ENCODE peak calls at places on chromosomes 2 and 18, in seven cellular contexts. One of them, this sample, is unnamed. For H3K27me3 and H3K4me1, the result is how much of the 10 kb centered on the place peaks cover.

GRCh38 chr18:70289351-70290330 is 796 bp downstream of the SOCS6 start:
- DNase-seq in PC-3: peak
- DNase-seq in SK-N-SH: peak
- DNase-seq in thoracic aorta: no peak
- DNase-seq in H9: peak
- DNase-seq in iPS DF 6.9: no peak
- DNase-seq in mesenchymal stem cell: peak
- DNase-seq in this sample: no peak

GRCh38 chr2:179344970-179345369 is 80.3 kb upstream of the SESTD1 start:
- DNase-seq in PC-3: no peak
- DNase-seq in SK-N-SH: no peak
- DNase-seq in thoracic aorta: no peak
- DNase-seq in H9: no peak
- DNase-seq in iPS DF 6.9: no peak
- DNase-seq in mesenchymal stem cell: no peak
- DNase-seq in this sample: no peak

GRCh38 chr2:187462839-187463238 is 14.8 kb upstream of the CALCRL start:
- DNase-seq in PC-3: no peak
- DNase-seq in SK-N-SH: no peak
- DNase-seq in thoracic aorta: no peak
- DNase-seq in H9: no peak
- DNase-seq in iPS DF 6.9: no peak
- DNase-seq in mesenchymal stem cell: no peak
- DNase-seq in this sample: no peak

GRCh38 chr2:200616656-200617055 is 30.8 kb downstream of the AOX1 start:
- DNase-seq in PC-3: no peak
- DNase-seq in SK-N-SH: no peak
- DNase-seq in thoracic aorta: no peak
- DNase-seq in H9: no peak
- DNase-seq in iPS DF 6.9: no peak
- DNase-seq in mesenchymal stem cell: peak
- DNase-seq in this sample: no peak

GRCh38 chr2:140580799-140581198 is 1550.0 kb downstream of the LRP1B start:
- DNase-seq in PC-3: no peak
- DNase-seq in SK-N-SH: peak
- DNase-seq in thoracic aorta: no peak
- DNase-seq in H9: no peak
- DNase-seq in iPS DF 6.9: no peak
- DNase-seq in mesenchymal stem cell: peak
- DNase-seq in this sample: no peak

GRCh38 chr2:110106642-110107041 is 9.0 kb downstream of the MALL start:
- DNase-seq in PC-3: peak
- DNase-seq in SK-N-SH: no peak
- DNase-seq in thoracic aorta: no peak
- DNase-seq in H9: no peak
- DNase-seq in iPS DF 6.9: no peak
- DNase-seq in mesenchymal stem cell: peak
- DNase-seq in this sample: no peak

GRCh38 chr2:32750880-32751279 is 123.0 kb downstream of the TTC27 start:
- DNase-seq in PC-3: no peak
- DNase-seq in SK-N-SH: peak
- DNase-seq in thoracic aorta: no peak
- DNase-seq in H9: no peak
- DNase-seq in iPS DF 6.9: no peak
- DNase-seq in mesenchymal stem cell: no peak
- DNase-seq in this sample: no peak

GRCh38 chr2:149955201-149955600 is 367.6 kb upstream of the MMADHC start:
- DNase-seq in PC-3: no peak
- DNase-seq in SK-N-SH: no peak
- DNase-seq in thoracic aorta: no peak
- DNase-seq in H9: no peak
- DNase-seq in iPS DF 6.9: no peak
- DNase-seq in mesenchymal stem cell: no peak
- DNase-seq in this sample: no peak

GRCh38 chr18:74013955-74014354 is 133.7 kb downstream of the FBXO15 start:
- DNase-seq in PC-3: peak
- DNase-seq in SK-N-SH: no peak
- DNase-seq in thoracic aorta: no peak
- DNase-seq in H9: no peak
- DNase-seq in iPS DF 6.9: no peak
- DNase-seq in mesenchymal stem cell: peak
- DNase-seq in this sample: no peak

GRCh38 chr2:14673351-14673875 is 40.9 kb downstream of the LRATD1 start:
- DNase-seq in PC-3: no peak
- DNase-seq in SK-N-SH: no peak
- DNase-seq in thoracic aorta: no peak
- DNase-seq in H9: no peak
- DNase-seq in iPS DF 6.9: no peak
- DNase-seq in mesenchymal stem cell: no peak
- DNase-seq in this sample: no peak

GRCh38 chr2:8393506-8393905 is 288.4 kb upstream of the ID2 start:
- DNase-seq in PC-3: no peak
- DNase-seq in SK-N-SH: no peak
- DNase-seq in thoracic aorta: no peak
- DNase-seq in H9: no peak
- DNase-seq in iPS DF 6.9: no peak
- DNase-seq in mesenchymal stem cell: no peak
- DNase-seq in this sample: no peak

GRCh38 chr2:162731917-162732804 is 106.4 kb downstream of the KCNH7 start:
- DNase-seq in PC-3: no peak
- DNase-seq in SK-N-SH: no peak
- DNase-seq in thoracic aorta: no peak
- DNase-seq in H9: no peak
- DNase-seq in iPS DF 6.9: no peak
- DNase-seq in mesenchymal stem cell: no peak
- DNase-seq in this sample: peak

GRCh38 chr2:127643698-127644660 is 2.0 kb upstream of the GPR17 start:
- DNase-seq in PC-3: no peak
- DNase-seq in SK-N-SH: no peak
- DNase-seq in thoracic aorta: no peak
- DNase-seq in H9: no peak
- DNase-seq in iPS DF 6.9: no peak
- DNase-seq in mesenchymal stem cell: no peak
- DNase-seq in this sample: no peak

GRCh38 chr2:70396589-70396988 is 94.7 kb upstream of the FAM136A start:
- DNase-seq in PC-3: no peak
- DNase-seq in SK-N-SH: no peak
- DNase-seq in thoracic aorta: no peak
- DNase-seq in H9: no peak
- DNase-seq in iPS DF 6.9: no peak
- DNase-seq in mesenchymal stem cell: no peak
- DNase-seq in this sample: no peak

GRCh38 chr18:36850527-36851201 is 21.7 kb downstream of the KIAA1328 start:
- DNase-seq in PC-3: peak
- DNase-seq in SK-N-SH: no peak
- DNase-seq in thoracic aorta: no peak
- DNase-seq in H9: no peak
- DNase-seq in iPS DF 6.9: no peak
- DNase-seq in mesenchymal stem cell: peak
- DNase-seq in this sample: no peak

GRCh38 chr2:72605836-72606442 is 219.9 kb downstream of the EXOC6B start:
- DNase-seq in PC-3: peak
- DNase-seq in SK-N-SH: peak
- DNase-seq in thoracic aorta: no peak
- DNase-seq in H9: no peak
- DNase-seq in iPS DF 6.9: no peak
- DNase-seq in mesenchymal stem cell: peak
- DNase-seq in this sample: no peak

GRCh38 chr2:148726228-148726627 is 81.7 kb downstream of the EPC2 start:
- DNase-seq in PC-3: no peak
- DNase-seq in SK-N-SH: no peak
- DNase-seq in thoracic aorta: no peak
- DNase-seq in H9: no peak
- DNase-seq in iPS DF 6.9: no peak
- DNase-seq in mesenchymal stem cell: no peak
- DNase-seq in this sample: no peak

GRCh38 chr2:219777388-219777787 is 150.0 kb downstream of the SLC4A3 start:
- DNase-seq in PC-3: no peak
- DNase-seq in SK-N-SH: no peak
- DNase-seq in thoracic aorta: no peak
- DNase-seq in H9: no peak
- DNase-seq in iPS DF 6.9: no peak
- DNase-seq in mesenchymal stem cell: no peak
- DNase-seq in this sample: no peak

GRCh38 chr2:201264472-201265173 is 4.3 kb downstream of the CASP8 start:
- DNase-seq in PC-3: no peak
- DNase-seq in SK-N-SH: no peak
- DNase-seq in thoracic aorta: no peak
- DNase-seq in H9: no peak
- DNase-seq in iPS DF 6.9: no peak
- DNase-seq in mesenchymal stem cell: no peak
- DNase-seq in this sample: no peak

GRCh38 chr2:69372767-69373166 is 14.3 kb downstream of the GFPT1 start:
- DNase-seq in PC-3: no peak
- DNase-seq in SK-N-SH: no peak
- DNase-seq in thoracic aorta: no peak
- DNase-seq in H9: no peak
- DNase-seq in iPS DF 6.9: no peak
- DNase-seq in mesenchymal stem cell: no peak
- DNase-seq in this sample: no peak

GRCh38 chr2:117536139-117536538 is 278.4 kb upstream of the DDX18 start:
- DNase-seq in PC-3: peak
- DNase-seq in SK-N-SH: no peak
- DNase-seq in thoracic aorta: no peak
- DNase-seq in H9: peak
- DNase-seq in iPS DF 6.9: peak
- DNase-seq in mesenchymal stem cell: peak
- DNase-seq in this sample: no peak

GRCh38 chr2:160910681-160911080 is 249.5 kb upstream of the TANK start:
- DNase-seq in PC-3: no peak
- DNase-seq in SK-N-SH: peak
- DNase-seq in thoracic aorta: no peak
- DNase-seq in H9: no peak
- DNase-seq in iPS DF 6.9: no peak
- DNase-seq in mesenchymal stem cell: peak
- DNase-seq in this sample: no peak

GRCh38 chr2:19035238-19035637 is 323.2 kb downstream of the OSR1 start:
- DNase-seq in PC-3: no peak
- DNase-seq in SK-N-SH: no peak
- DNase-seq in thoracic aorta: no peak
- DNase-seq in H9: no peak
- DNase-seq in iPS DF 6.9: no peak
- DNase-seq in mesenchymal stem cell: peak
- DNase-seq in this sample: no peak

GRCh38 chr2:121490734-121491133 is 39.9 kb upstream of the RNU4ATAC start:
- DNase-seq in PC-3: no peak
- DNase-seq in SK-N-SH: no peak
- DNase-seq in thoracic aorta: no peak
- DNase-seq in H9: no peak
- DNase-seq in iPS DF 6.9: no peak
- DNase-seq in mesenchymal stem cell: no peak
- DNase-seq in this sample: no peak

GRCh38 chr2:42125887-42126594 is 43.1 kb upstream of the EML4 start:
- DNase-seq in PC-3: no peak
- DNase-seq in SK-N-SH: no peak
- DNase-seq in thoracic aorta: no peak
- DNase-seq in H9: peak
- DNase-seq in iPS DF 6.9: no peak
- DNase-seq in mesenchymal stem cell: no peak
- DNase-seq in this sample: no peak

GRCh38 chr18:5527603-5528002 is 16.2 kb downstream of the EPB41L3 start:
- DNase-seq in PC-3: no peak
- DNase-seq in SK-N-SH: no peak
- DNase-seq in thoracic aorta: no peak
- DNase-seq in H9: no peak
- DNase-seq in iPS DF 6.9: no peak
- DNase-seq in mesenchymal stem cell: no peak
- DNase-seq in this sample: no peak

GRCh38 chr18:75207298-75208054 is 1.5 kb downstream of the PTGR3 start:
- DNase-seq in PC-3: peak
- DNase-seq in SK-N-SH: no peak
- DNase-seq in thoracic aorta: no peak
- DNase-seq in H9: no peak
- DNase-seq in iPS DF 6.9: no peak
- DNase-seq in mesenchymal stem cell: peak
- DNase-seq in this sample: peak
- H3K27me3 ChIP-seq in PC-3: under half
- H3K27me3 ChIP-seq in SK-N-SH: under half
- H3K27me3 ChIP-seq in thoracic aorta: under half
- H3K27me3 ChIP-seq in H9: half or more
- H3K27me3 ChIP-seq in iPS DF 6.9: half or more
- H3K27me3 ChIP-seq in mesenchymal stem cell: under half
- H3K27me3 ChIP-seq in this sample: under half

GRCh38 chr2:23593396-23594078 is 208.6 kb downstream of the KLHL29 start:
- DNase-seq in PC-3: no peak
- DNase-seq in SK-N-SH: no peak
- DNase-seq in thoracic aorta: no peak
- DNase-seq in H9: no peak
- DNase-seq in iPS DF 6.9: no peak
- DNase-seq in mesenchymal stem cell: no peak
- DNase-seq in this sample: no peak
- H3K27ac ChIP-seq in PC-3: no peak
- H3K27ac ChIP-seq in SK-N-SH: no peak
- H3K27ac ChIP-seq in thoracic aorta: peak
- H3K27ac ChIP-seq in H9: no peak
- H3K27ac ChIP-seq in iPS DF 6.9: no peak
- H3K27ac ChIP-seq in mesenchymal stem cell: no peak
- H3K27ac ChIP-seq in this sample: no peak

GRCh38 chr2:241309684-241310117 is 5.8 kb downstream of the HDLBP start:
- DNase-seq in PC-3: no peak
- DNase-seq in SK-N-SH: no peak
- DNase-seq in thoracic aorta: no peak
- DNase-seq in H9: no peak
- DNase-seq in iPS DF 6.9: no peak
- DNase-seq in mesenchymal stem cell: peak
- DNase-seq in this sample: peak
- H3K4me1 ChIP-seq in PC-3: under half
- H3K4me1 ChIP-seq in SK-N-SH: under half
- H3K4me1 ChIP-seq in thoracic aorta: under half
- H3K4me1 ChIP-seq in H9: under half
- H3K4me1 ChIP-seq in iPS DF 6.9: under half
- H3K4me1 ChIP-seq in mesenchymal stem cell: under half
- H3K4me1 ChIP-seq in this sample: under half

DNA sequence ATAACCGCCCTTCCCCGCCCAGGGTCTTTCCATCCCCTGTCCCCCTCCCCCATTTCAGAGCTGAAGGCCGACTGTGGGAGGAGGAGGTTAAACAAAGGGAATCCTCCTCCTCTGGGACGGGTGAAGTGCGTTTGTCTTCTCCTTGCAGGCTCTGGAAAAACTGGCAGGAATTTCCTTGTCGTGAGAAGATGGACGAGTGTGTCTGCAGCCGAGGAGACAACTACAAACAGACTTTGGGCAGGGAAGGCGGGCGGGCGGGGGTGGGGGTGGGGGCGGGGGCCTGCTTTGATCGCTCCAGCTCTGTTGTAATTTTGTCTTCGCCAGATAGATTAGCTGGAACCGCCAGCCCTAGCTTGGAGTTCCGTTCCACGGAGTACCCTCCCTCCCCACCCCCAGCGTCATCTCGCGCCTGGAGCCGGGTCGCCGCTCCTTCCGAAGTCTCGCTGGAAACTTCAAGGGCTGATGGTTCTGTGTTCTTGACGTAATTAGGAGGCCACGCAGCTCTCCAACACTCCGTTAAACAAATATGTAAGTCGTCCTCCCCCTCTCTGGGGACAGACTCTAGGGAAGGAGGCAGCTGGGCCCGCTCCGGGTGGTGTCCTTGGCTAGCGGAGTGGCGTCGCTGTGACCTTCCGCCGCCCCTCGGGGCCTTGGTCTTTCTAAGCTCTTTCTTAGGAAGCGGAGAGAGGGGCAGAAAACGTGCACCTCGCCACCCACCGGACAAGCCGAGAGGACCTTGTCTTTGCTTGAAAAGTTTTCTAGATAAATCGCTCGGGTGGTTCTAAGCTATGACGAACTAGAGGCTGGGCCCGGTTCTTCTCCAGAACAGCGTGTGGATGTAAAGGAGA is 6.2 kb upstream of the SP9 start:
- DNase-seq in PC-3: no peak
- DNase-seq in SK-N-SH: no peak
- DNase-seq in thoracic aorta: no peak
- DNase-seq in H9: peak
- DNase-seq in iPS DF 6.9: no peak
- DNase-seq in mesenchymal stem cell: peak
- DNase-seq in this sample: no peak
- H3K27me3 ChIP-seq in PC-3: under half
- H3K27me3 ChIP-seq in SK-N-SH: half or more
- H3K27me3 ChIP-seq in thoracic aorta: under half
- H3K27me3 ChIP-seq in H9: half or more
- H3K27me3 ChIP-seq in iPS DF 6.9: half or more
- H3K27me3 ChIP-seq in mesenchymal stem cell: half or more
- H3K27me3 ChIP-seq in this sample: half or more

This sample was measured in CD4-positive, CD25-positive, alpha-beta regulatory T cell.